ENCODE peak calls at places on chromosomes 7 and 10, in four cellular contexts. One of them, this sample, is unnamed.

GRCh38 chr10:17923728-17924127 is 28.0 kb upstream of the SLC39A12 start:
- DNase-seq in HepG2: no peak
- DNase-seq in testis: no peak
- DNase-seq in body of pancreas: peak; percentile 39
- DNase-seq in this sample: no peak

GRCh38 chr7:30936650-30937245 is 25.1 kb downstream of the AQP1 start:
- DNase-seq in HepG2: no peak
- DNase-seq in testis: no peak
- DNase-seq in body of pancreas: no peak
- DNase-seq in this sample: no peak

GRCh38 chr7:64965594-64965993 is 25.2 kb downstream of the ZNF117 start:
- DNase-seq in HepG2: no peak
- DNase-seq in testis: no peak
- DNase-seq in body of pancreas: no peak
- DNase-seq in this sample: no peak

GRCh38 chr7:100632951-100633717 is 8.2 kb downstream of the TFR2 start:
- DNase-seq in HepG2: no peak
- DNase-seq in testis: peak; percentile 43
- DNase-seq in body of pancreas: peak; percentile 52
- DNase-seq in this sample: peak; percentile 66

GRCh38 chr7:55060690-55061414 is 42.0 kb downstream of the EGFR start:
- DNase-seq in HepG2: no peak
- DNase-seq in testis: no peak
- DNase-seq in body of pancreas: no peak
- DNase-seq in this sample: no peak

GRCh38 chr10:3781458-3782098 is 3.4 kb downstream of the KLF6 start:
- DNase-seq in HepG2: no peak
- DNase-seq in testis: peak; percentile 32
- DNase-seq in body of pancreas: peak; percentile 64
- DNase-seq in this sample: peak; percentile 54

GRCh38 chr7:105364748-105365147 is 24.0 kb downstream of the SRPK2 start:
- DNase-seq in HepG2: peak; percentile 48
- DNase-seq in testis: no peak
- DNase-seq in body of pancreas: no peak
- DNase-seq in this sample: no peak

GRCh38 chr7:106598663-106599342 is 62.2 kb downstream of the CCDC71L start:
- DNase-seq in HepG2: peak; percentile 26
- DNase-seq in testis: peak; percentile 88
- DNase-seq in body of pancreas: peak; percentile 80
- DNase-seq in this sample: peak; percentile 87

GRCh38 chr7:151061241-151062110 is 2.1 kb downstream of the SLC4A2 start:
- DNase-seq in HepG2: no peak
- DNase-seq in testis: no peak
- DNase-seq in body of pancreas: no peak
- DNase-seq in this sample: peak; percentile 79

GRCh38 chr10:121732676-121733445 is 134.6 kb upstream of the FGFR2 start:
- DNase-seq in HepG2: no peak
- DNase-seq in testis: no peak
- DNase-seq in body of pancreas: no peak
- DNase-seq in this sample: no peak

GRCh38 chr7:66877577-66878300 is 43.3 kb upstream of the TMEM248 start:
- DNase-seq in HepG2: no peak
- DNase-seq in testis: no peak
- DNase-seq in body of pancreas: no peak
- DNase-seq in this sample: peak; percentile 86

GRCh38 chr10:122152544-122152943 is 118.6 kb upstream of the BTBD16 start:
- DNase-seq in HepG2: no peak
- DNase-seq in testis: no peak
- DNase-seq in body of pancreas: peak; percentile 40
- DNase-seq in this sample: no peak

GRCh38 chr7:36795451-36796021 is 71.2 kb upstream of the AOAH start:
- DNase-seq in HepG2: peak; percentile 72
- DNase-seq in testis: no peak
- DNase-seq in body of pancreas: no peak
- DNase-seq in this sample: no peak

GRCh38 chr10:1356349-1356748 is 300.2 kb downstream of the WDR37 start:
- DNase-seq in HepG2: no peak
- DNase-seq in testis: no peak
- DNase-seq in body of pancreas: no peak
- DNase-seq in this sample: no peak

GRCh38 chr7:43834463-43835251 is 34.7 kb downstream of the MRPS24 start:
- DNase-seq in HepG2: no peak
- DNase-seq in testis: no peak
- DNase-seq in body of pancreas: no peak
- DNase-seq in this sample: peak; percentile 46

GRCh38 chr10:63068246-63068645 is 64.9 kb upstream of the NRBF2 start:
- DNase-seq in HepG2: no peak
- DNase-seq in testis: no peak
- DNase-seq in body of pancreas: no peak
- DNase-seq in this sample: peak; percentile 88

GRCh38 chr10:87961314-87961713 is 97.9 kb downstream of the PTEN start:
- DNase-seq in HepG2: no peak
- DNase-seq in testis: no peak
- DNase-seq in body of pancreas: no peak
- DNase-seq in this sample: no peak

GRCh38 chr7:80247144-80247543 is 112.5 kb downstream of the GNAI1 start:
- DNase-seq in HepG2: no peak
- DNase-seq in testis: no peak
- DNase-seq in body of pancreas: no peak
- DNase-seq in this sample: no peak

GRCh38 chr7:4905171-4905570 is 21.7 kb upstream of the RADIL start:
- DNase-seq in HepG2: no peak
- DNase-seq in testis: no peak
- DNase-seq in body of pancreas: no peak
- DNase-seq in this sample: no peak

GRCh38 chr7:116578526-116578925 is 53.7 kb downstream of the CAV1 start:
- DNase-seq in HepG2: no peak
- DNase-seq in testis: no peak
- DNase-seq in body of pancreas: no peak
- DNase-seq in this sample: no peak

GRCh38 chr7:57215423-57215822 is 83.2 kb upstream of the ZNF479 start:
- DNase-seq in HepG2: no peak
- DNase-seq in testis: no peak
- DNase-seq in body of pancreas: no peak
- DNase-seq in this sample: no peak

GRCh38 chr10:13382759-13383753 is 35.0 kb upstream of the SEPHS1 start:
- DNase-seq in HepG2: no peak
- DNase-seq in testis: no peak
- DNase-seq in body of pancreas: peak; percentile 66
- DNase-seq in this sample: no peak

GRCh38 chr7:70693300-70693689 is 438.6 kb upstream of the GALNT17 start:
- DNase-seq in HepG2: no peak
- DNase-seq in testis: no peak
- DNase-seq in body of pancreas: no peak
- DNase-seq in this sample: no peak

GRCh38 chr10:113681533-113682470 is 2.1 kb downstream of the CASP7 start:
- DNase-seq in HepG2: no peak
- DNase-seq in testis: no peak
- DNase-seq in body of pancreas: no peak
- DNase-seq in this sample: no peak

GRCh38 chr7:12711124-12711523 is 23.7 kb downstream of the ARL4A start:
- DNase-seq in HepG2: no peak
- DNase-seq in testis: no peak
- DNase-seq in body of pancreas: no peak
- DNase-seq in this sample: no peak

GRCh38 chr7:39582536-39582935 is 16.3 kb downstream of the YAE1 start:
- DNase-seq in HepG2: no peak
- DNase-seq in testis: no peak
- DNase-seq in body of pancreas: no peak
- DNase-seq in this sample: no peak

GRCh38 chr7:134660961-134661376 is 14.3 kb downstream of the BPGM start:
- DNase-seq in HepG2: no peak
- DNase-seq in testis: no peak
- DNase-seq in body of pancreas: no peak
- DNase-seq in this sample: no peak

GRCh38 chr7:23380556-23380955 is 81.4 kb downstream of the MALSU1 start:
- DNase-seq in HepG2: no peak
- DNase-seq in testis: no peak
- DNase-seq in body of pancreas: no peak
- DNase-seq in this sample: no peak

GRCh38 chr10:62554632-62555199 is 180.5 kb downstream of the ZNF365 start:
- DNase-seq in HepG2: peak; percentile 16
- DNase-seq in testis: no peak
- DNase-seq in body of pancreas: peak; percentile 6
- DNase-seq in this sample: peak; percentile 62

GRCh38 chr7:94145602-94146001 is 141.4 kb upstream of the BET1 start:
- DNase-seq in HepG2: no peak
- DNase-seq in testis: no peak
- DNase-seq in body of pancreas: no peak
- DNase-seq in this sample: no peak

GRCh38 chr10:11573497-11573896 is 38.0 kb downstream of the USP6NL start:
- DNase-seq in HepG2: no peak
- DNase-seq in testis: no peak
- DNase-seq in body of pancreas: no peak
- DNase-seq in this sample: peak; percentile 70

DNA sequence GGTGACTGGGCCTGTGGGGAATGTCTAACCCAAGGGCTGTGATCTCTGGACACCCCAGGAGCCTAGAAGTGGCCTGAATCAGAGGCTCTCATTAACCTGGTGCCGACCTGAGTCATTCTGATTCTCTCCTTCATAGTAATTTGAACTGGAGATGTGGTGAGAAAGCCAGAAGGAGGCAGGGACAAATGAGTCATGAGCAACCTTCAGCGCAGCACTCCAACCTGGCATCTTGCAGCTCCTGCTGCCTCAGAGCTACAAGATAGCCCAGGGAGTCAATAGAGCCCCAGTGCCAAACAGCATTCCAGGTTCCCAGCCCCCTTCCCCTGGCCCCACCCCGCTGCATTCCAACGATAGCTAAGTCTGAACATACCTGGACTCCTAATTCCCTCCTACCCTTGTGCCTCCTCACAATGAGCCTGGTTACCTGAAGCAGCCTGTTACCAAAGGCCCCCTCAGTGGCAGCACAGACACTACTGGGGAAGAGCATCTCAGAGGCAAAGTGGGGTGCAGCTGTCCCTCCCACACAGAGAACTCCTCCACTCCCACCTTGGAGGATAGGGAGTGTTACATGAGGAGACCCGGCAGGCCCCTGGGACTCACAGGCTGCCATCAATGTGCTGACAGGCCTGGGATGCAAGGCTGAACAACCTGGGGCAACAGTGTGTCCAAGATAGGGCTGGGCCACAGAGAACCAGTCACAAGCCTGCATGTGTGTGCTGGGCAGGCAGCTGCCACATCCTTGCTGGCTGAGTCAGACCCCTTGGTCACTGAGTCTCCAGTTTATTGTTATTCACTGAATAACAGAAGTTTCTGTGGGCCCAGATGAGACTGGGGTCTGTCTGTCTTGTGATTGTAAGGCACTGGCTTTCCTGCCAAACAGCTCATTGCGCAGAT is 76.8 kb upstream of the LEP start:
- DNase-seq in HepG2: no peak
- DNase-seq in testis: no peak
- DNase-seq in body of pancreas: peak; percentile 17
- DNase-seq in this sample: no peak
- TF ChIP-seq POLR2A in HepG2: no peak
- TF ChIP-seq POLR2A in testis: no peak
- TF ChIP-seq POLR2A in body of pancreas: no peak
- TF ChIP-seq POLR2A in this sample: no peak

GRCh38 chr10:79230563-79231249 is 116.6 kb upstream of the PPIF start:
- DNase-seq in HepG2: no peak
- DNase-seq in testis: no peak
- DNase-seq in body of pancreas: no peak
- DNase-seq in this sample: no peak
- TF ChIP-seq CTCF in HepG2: no peak
- TF ChIP-seq CTCF in testis: no peak
- TF ChIP-seq CTCF in body of pancreas: no peak
- TF ChIP-seq CTCF in this sample: no peak

DNA sequence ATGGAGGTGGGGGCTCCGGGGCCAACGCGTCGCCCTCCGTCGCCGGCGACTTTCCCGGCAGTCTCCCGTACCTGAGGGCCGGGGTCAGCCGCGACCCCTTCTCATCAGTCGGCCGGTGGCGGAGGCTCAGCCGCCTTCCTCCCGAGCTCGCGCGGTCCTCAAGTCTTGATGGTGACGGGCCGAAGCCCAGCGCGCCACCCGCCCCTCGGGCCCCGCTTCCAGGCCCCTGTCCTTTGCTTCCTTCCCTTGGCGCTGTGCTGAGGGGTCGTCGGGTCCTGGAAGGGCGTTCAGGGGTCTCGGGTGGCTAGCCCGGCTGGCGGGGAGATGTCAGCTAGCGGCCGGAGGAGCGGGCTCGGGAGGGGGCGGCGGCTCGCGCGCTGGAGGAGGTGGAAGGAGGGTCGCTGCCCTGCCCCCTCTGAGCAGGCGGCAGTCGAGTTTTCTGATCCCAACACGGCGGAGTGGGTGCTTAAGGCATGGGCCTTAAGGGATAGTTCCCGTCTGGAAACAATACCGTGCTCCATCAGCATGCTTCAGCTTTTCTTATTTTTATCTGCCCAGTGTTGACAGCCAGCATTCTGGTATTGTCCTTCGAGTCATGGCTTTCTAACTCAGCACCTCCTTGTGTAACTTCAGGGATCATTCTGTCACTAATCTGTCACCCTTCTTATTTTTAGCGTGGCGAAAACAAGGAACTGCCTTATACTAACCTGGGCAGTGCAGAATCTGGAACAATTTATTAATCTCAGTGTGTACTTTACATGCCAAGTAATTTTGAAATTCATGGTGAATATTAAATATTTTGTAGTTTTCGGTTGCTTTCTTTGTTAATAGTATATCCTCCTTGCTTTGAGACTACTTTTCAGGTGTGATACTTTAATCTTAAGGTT is 748 bp downstream of the PHTF2 start:
- DNase-seq in HepG2: no peak
- DNase-seq in testis: peak; percentile 60
- DNase-seq in body of pancreas: peak; percentile 38
- DNase-seq in this sample: peak; percentile 84
- TF ChIP-seq POLR2A in HepG2: no peak
- TF ChIP-seq POLR2A in testis: no peak
- TF ChIP-seq POLR2A in body of pancreas: no peak
- TF ChIP-seq POLR2A in this sample: no peak

DNA sequence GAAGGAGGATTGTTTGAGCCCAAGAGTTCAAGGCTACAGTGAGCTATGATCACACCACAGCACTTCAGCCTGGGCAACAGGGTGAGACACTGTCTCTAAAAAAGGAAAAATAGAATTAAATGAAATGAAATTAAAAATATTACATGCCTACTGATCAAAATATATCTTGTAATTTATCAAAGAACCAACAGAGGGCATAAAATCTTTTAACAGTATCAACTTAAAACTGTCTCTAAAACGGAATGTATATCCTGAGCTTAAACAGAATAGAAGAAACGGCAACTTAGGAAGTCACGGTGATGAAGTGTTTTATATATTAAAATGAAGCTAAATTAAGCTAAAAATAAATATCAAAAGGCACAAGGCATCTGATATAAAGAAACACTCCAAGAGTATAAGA is 78.8 kb downstream of the MTPAP start:
- DNase-seq in HepG2: no peak
- DNase-seq in testis: no peak
- DNase-seq in body of pancreas: no peak
- DNase-seq in this sample: no peak
- TF ChIP-seq CTCF in HepG2: no peak
- TF ChIP-seq CTCF in testis: peak; percentile 37
- TF ChIP-seq CTCF in body of pancreas: no peak
- TF ChIP-seq CTCF in this sample: no peak

GRCh38 chr10:31603245-31604087 is 284.4 kb downstream of the ZEB1 start:
- DNase-seq in HepG2: peak; percentile 61
- DNase-seq in testis: peak; percentile 98
- DNase-seq in body of pancreas: peak; percentile 98
- DNase-seq in this sample: peak; percentile 89
- TF ChIP-seq POLR2A in HepG2: no peak
- TF ChIP-seq POLR2A in testis: peak; percentile 16
- TF ChIP-seq POLR2A in body of pancreas: peak; percentile 68
- TF ChIP-seq POLR2A in this sample: no peak

This sample was measured in NB4.